ENCODE peak calls at places on chromosomes 12 and 14, in nine cellular contexts. One of them, this sample, is unnamed.

GRCh38 chr12:70722584-70723343 is 85.5 kb upstream of the PTPRB start:
- DNase-seq in activated T-cell treated with anti-CD3 and anti-CD28 coated beads, Interleukin-2, amount 50 U/mL, for 72 hours: no peak
- DNase-seq in HTR-8/SVneo: no peak
- DNase-seq in non-pigmented ciliary epithelial cell: no peak
- DNase-seq in pancreas: no peak
- DNase-seq in activated CD4-positive, alpha-beta T cell treated with anti-CD3 and anti-CD28 coated beads, Interleukin-2, amount 50 U/mL, for 1 hour: no peak
- DNase-seq in MCF 10A: no peak
- DNase-seq in NT2/D1: no peak
- DNase-seq in GM10248: no peak
- DNase-seq in this sample: no peak

GRCh38 chr12:56162468-56163290 is 4.5 kb downstream of the MYL6 start:
- DNase-seq in activated T-cell treated with anti-CD3 and anti-CD28 coated beads, Interleukin-2, amount 50 U/mL, for 72 hours: no peak
- DNase-seq in HTR-8/SVneo: no peak
- DNase-seq in non-pigmented ciliary epithelial cell: no peak
- DNase-seq in pancreas: no peak
- DNase-seq in activated CD4-positive, alpha-beta T cell treated with anti-CD3 and anti-CD28 coated beads, Interleukin-2, amount 50 U/mL, for 1 hour: no peak
- DNase-seq in MCF 10A: no peak
- DNase-seq in NT2/D1: no peak
- DNase-seq in GM10248: no peak
- DNase-seq in this sample: no peak

GRCh38 chr14:91184559-91184958 is 59.9 kb downstream of the GPR68 start:
- DNase-seq in activated T-cell treated with anti-CD3 and anti-CD28 coated beads, Interleukin-2, amount 50 U/mL, for 72 hours: no peak
- DNase-seq in HTR-8/SVneo: no peak
- DNase-seq in non-pigmented ciliary epithelial cell: no peak
- DNase-seq in pancreas: no peak
- DNase-seq in activated CD4-positive, alpha-beta T cell treated with anti-CD3 and anti-CD28 coated beads, Interleukin-2, amount 50 U/mL, for 1 hour: no peak
- DNase-seq in MCF 10A: no peak
- DNase-seq in NT2/D1: no peak
- DNase-seq in GM10248: no peak
- DNase-seq in this sample: no peak

GRCh38 chr14:71203306-71203705 is 296.0 kb downstream of the PCNX1 start:
- DNase-seq in activated T-cell treated with anti-CD3 and anti-CD28 coated beads, Interleukin-2, amount 50 U/mL, for 72 hours: no peak
- DNase-seq in HTR-8/SVneo: peak; percentile 77
- DNase-seq in non-pigmented ciliary epithelial cell: no peak
- DNase-seq in pancreas: no peak
- DNase-seq in activated CD4-positive, alpha-beta T cell treated with anti-CD3 and anti-CD28 coated beads, Interleukin-2, amount 50 U/mL, for 1 hour: no peak
- DNase-seq in MCF 10A: no peak
- DNase-seq in NT2/D1: no peak
- DNase-seq in GM10248: no peak
- DNase-seq in this sample: no peak

GRCh38 chr12:1630081-1630826 is 1.2 kb downstream of the WNT5B start:
- DNase-seq in activated T-cell treated with anti-CD3 and anti-CD28 coated beads, Interleukin-2, amount 50 U/mL, for 72 hours: peak; percentile 39
- DNase-seq in HTR-8/SVneo: no peak
- DNase-seq in non-pigmented ciliary epithelial cell: no peak
- DNase-seq in pancreas: peak; percentile 37
- DNase-seq in activated CD4-positive, alpha-beta T cell treated with anti-CD3 and anti-CD28 coated beads, Interleukin-2, amount 50 U/mL, for 1 hour: peak; percentile 18
- DNase-seq in MCF 10A: peak; percentile 35
- DNase-seq in NT2/D1: no peak
- DNase-seq in GM10248: peak; percentile 53
- DNase-seq in this sample: peak; percentile 72

GRCh38 chr14:40240456-40240855 is 808.2 kb upstream of the FBXO33 start:
- DNase-seq in activated T-cell treated with anti-CD3 and anti-CD28 coated beads, Interleukin-2, amount 50 U/mL, for 72 hours: no peak
- DNase-seq in HTR-8/SVneo: no peak
- DNase-seq in non-pigmented ciliary epithelial cell: no peak
- DNase-seq in pancreas: no peak
- DNase-seq in activated CD4-positive, alpha-beta T cell treated with anti-CD3 and anti-CD28 coated beads, Interleukin-2, amount 50 U/mL, for 1 hour: no peak
- DNase-seq in MCF 10A: peak; percentile 18
- DNase-seq in NT2/D1: no peak
- DNase-seq in GM10248: no peak
- DNase-seq in this sample: no peak

GRCh38 chr12:132129007-132129406 is 15.1 kb downstream of the DDX51 start:
- DNase-seq in activated T-cell treated with anti-CD3 and anti-CD28 coated beads, Interleukin-2, amount 50 U/mL, for 72 hours: no peak
- DNase-seq in HTR-8/SVneo: no peak
- DNase-seq in non-pigmented ciliary epithelial cell: no peak
- DNase-seq in pancreas: no peak
- DNase-seq in activated CD4-positive, alpha-beta T cell treated with anti-CD3 and anti-CD28 coated beads, Interleukin-2, amount 50 U/mL, for 1 hour: no peak
- DNase-seq in MCF 10A: no peak
- DNase-seq in NT2/D1: no peak
- DNase-seq in GM10248: no peak
- DNase-seq in this sample: no peak

GRCh38 chr14:36508418-36509051 is 11.5 kb downstream of the NKX2-1 start:
- DNase-seq in activated T-cell treated with anti-CD3 and anti-CD28 coated beads, Interleukin-2, amount 50 U/mL, for 72 hours: no peak
- DNase-seq in HTR-8/SVneo: no peak
- DNase-seq in non-pigmented ciliary epithelial cell: no peak
- DNase-seq in pancreas: no peak
- DNase-seq in activated CD4-positive, alpha-beta T cell treated with anti-CD3 and anti-CD28 coated beads, Interleukin-2, amount 50 U/mL, for 1 hour: no peak
- DNase-seq in MCF 10A: no peak
- DNase-seq in NT2/D1: no peak
- DNase-seq in GM10248: peak; percentile 7
- DNase-seq in this sample: no peak